ENCODE peak calls at places on chromosome 13, in ten cellular contexts. One of them, this sample, is unnamed.

GRCh38 chr13:51313619-51314018 is 25.9 kb upstream of the SERPINE3 start:
- DNase-seq in fibroblast of the aortic adventitia: no peak
- DNase-seq in cardiac fibroblast: no peak
- DNase-seq in HL-60: no peak
- DNase-seq in neural crest cell: no peak
- DNase-seq in kidney: no peak
- DNase-seq in hepatocyte: no peak
- DNase-seq in gastrocnemius medialis: no peak
- DNase-seq in RWPE1: no peak
- DNase-seq in PC-9: no peak
- DNase-seq in this sample: no peak

GRCh38 chr13:43085545-43085944 is 62.2 kb downstream of the DNAJC15 start:
- DNase-seq in fibroblast of the aortic adventitia: peak
- DNase-seq in cardiac fibroblast: peak
- DNase-seq in HL-60: no peak
- DNase-seq in neural crest cell: no peak
- DNase-seq in kidney: no peak
- DNase-seq in hepatocyte: peak
- DNase-seq in gastrocnemius medialis: no peak
- DNase-seq in RWPE1: peak
- DNase-seq in PC-9: no peak
- DNase-seq in this sample: no peak

GRCh38 chr13:40187324-40187795 is 479.1 kb downstream of the FOXO1 start:
- DNase-seq in fibroblast of the aortic adventitia: no peak
- DNase-seq in cardiac fibroblast: no peak
- DNase-seq in HL-60: no peak
- DNase-seq in neural crest cell: no peak
- DNase-seq in kidney: no peak
- DNase-seq in hepatocyte: no peak
- DNase-seq in gastrocnemius medialis: no peak
- DNase-seq in RWPE1: no peak
- DNase-seq in PC-9: no peak
- DNase-seq in this sample: no peak

GRCh38 chr13:41468631-41469030 is 11.3 kb downstream of the RGCC start:
- DNase-seq in fibroblast of the aortic adventitia: no peak
- DNase-seq in cardiac fibroblast: no peak
- DNase-seq in HL-60: no peak
- DNase-seq in neural crest cell: no peak
- DNase-seq in kidney: no peak
- DNase-seq in hepatocyte: no peak
- DNase-seq in gastrocnemius medialis: no peak
- DNase-seq in RWPE1: no peak
- DNase-seq in PC-9: no peak
- DNase-seq in this sample: no peak

GRCh38 chr13:51794959-51795358 is 9.0 kb downstream of the DHRS12 start:
- DNase-seq in fibroblast of the aortic adventitia: no peak
- DNase-seq in cardiac fibroblast: no peak
- DNase-seq in HL-60: no peak
- DNase-seq in neural crest cell: no peak
- DNase-seq in kidney: no peak
- DNase-seq in hepatocyte: no peak
- DNase-seq in gastrocnemius medialis: no peak
- DNase-seq in RWPE1: no peak
- DNase-seq in PC-9: no peak
- DNase-seq in this sample: no peak

GRCh38 chr13:43074824-43075510 is 51.6 kb downstream of the DNAJC15 start:
- DNase-seq in fibroblast of the aortic adventitia: no peak
- DNase-seq in cardiac fibroblast: no peak
- DNase-seq in HL-60: no peak
- DNase-seq in neural crest cell: no peak
- DNase-seq in kidney: no peak
- DNase-seq in hepatocyte: no peak
- DNase-seq in gastrocnemius medialis: no peak
- DNase-seq in RWPE1: no peak
- DNase-seq in PC-9: no peak
- DNase-seq in this sample: no peak

GRCh38 chr13:48946163-48946562 is 29.5 kb upstream of the FNDC3A start:
- DNase-seq in fibroblast of the aortic adventitia: no peak
- DNase-seq in cardiac fibroblast: no peak
- DNase-seq in HL-60: no peak
- DNase-seq in neural crest cell: no peak
- DNase-seq in kidney: no peak
- DNase-seq in hepatocyte: no peak
- DNase-seq in gastrocnemius medialis: no peak
- DNase-seq in RWPE1: no peak
- DNase-seq in PC-9: no peak
- DNase-seq in this sample: no peak

GRCh38 chr13:100650321-100650720 is 24.3 kb downstream of the TMTC4 start:
- DNase-seq in fibroblast of the aortic adventitia: no peak
- DNase-seq in cardiac fibroblast: no peak
- DNase-seq in HL-60: no peak
- DNase-seq in neural crest cell: no peak
- DNase-seq in kidney: no peak
- DNase-seq in hepatocyte: no peak
- DNase-seq in gastrocnemius medialis: peak
- DNase-seq in RWPE1: no peak
- DNase-seq in PC-9: no peak
- DNase-seq in this sample: no peak

GRCh38 chr13:40479196-40479845 is 187.1 kb downstream of the FOXO1 start:
- DNase-seq in fibroblast of the aortic adventitia: no peak
- DNase-seq in cardiac fibroblast: no peak
- DNase-seq in HL-60: no peak
- DNase-seq in neural crest cell: peak
- DNase-seq in kidney: no peak
- DNase-seq in hepatocyte: no peak
- DNase-seq in gastrocnemius medialis: no peak
- DNase-seq in RWPE1: no peak
- DNase-seq in PC-9: no peak
- DNase-seq in this sample: no peak

GRCh38 chr13:23851106-23851505 is 38.1 kb downstream of the MIPEP start:
- DNase-seq in fibroblast of the aortic adventitia: peak
- DNase-seq in cardiac fibroblast: peak
- DNase-seq in HL-60: no peak
- DNase-seq in neural crest cell: no peak
- DNase-seq in kidney: no peak
- DNase-seq in hepatocyte: no peak
- DNase-seq in gastrocnemius medialis: no peak
- DNase-seq in RWPE1: no peak
- DNase-seq in PC-9: no peak
- DNase-seq in this sample: no peak

GRCh38 chr13:96821971-96822370 is 172.3 kb downstream of the OXGR1 start:
- DNase-seq in fibroblast of the aortic adventitia: no peak
- DNase-seq in cardiac fibroblast: no peak
- DNase-seq in HL-60: no peak
- DNase-seq in neural crest cell: no peak
- DNase-seq in kidney: no peak
- DNase-seq in hepatocyte: no peak
- DNase-seq in gastrocnemius medialis: no peak
- DNase-seq in RWPE1: no peak
- DNase-seq in PC-9: no peak
- DNase-seq in this sample: no peak

GRCh38 chr13:96821381-96821780 is 172.9 kb downstream of the OXGR1 start:
- DNase-seq in fibroblast of the aortic adventitia: peak
- DNase-seq in cardiac fibroblast: no peak
- DNase-seq in HL-60: no peak
- DNase-seq in neural crest cell: no peak
- DNase-seq in kidney: no peak
- DNase-seq in hepatocyte: no peak
- DNase-seq in gastrocnemius medialis: no peak
- DNase-seq in RWPE1: no peak
- DNase-seq in PC-9: no peak
- DNase-seq in this sample: no peak

GRCh38 chr13:96819375-96819774 is 174.9 kb downstream of the OXGR1 start:
- DNase-seq in fibroblast of the aortic adventitia: no peak
- DNase-seq in cardiac fibroblast: no peak
- DNase-seq in HL-60: no peak
- DNase-seq in neural crest cell: no peak
- DNase-seq in kidney: no peak
- DNase-seq in hepatocyte: no peak
- DNase-seq in gastrocnemius medialis: no peak
- DNase-seq in RWPE1: no peak
- DNase-seq in PC-9: no peak
- DNase-seq in this sample: no peak

GRCh38 chr13:96824110-96824509 is 170.2 kb downstream of the OXGR1 start:
- DNase-seq in fibroblast of the aortic adventitia: peak
- DNase-seq in cardiac fibroblast: no peak
- DNase-seq in HL-60: peak
- DNase-seq in neural crest cell: no peak
- DNase-seq in kidney: no peak
- DNase-seq in hepatocyte: no peak
- DNase-seq in gastrocnemius medialis: no peak
- DNase-seq in RWPE1: no peak
- DNase-seq in PC-9: no peak
- DNase-seq in this sample: no peak

GRCh38 chr13:96822900-96823299 is 171.4 kb downstream of the OXGR1 start:
- DNase-seq in fibroblast of the aortic adventitia: peak
- DNase-seq in cardiac fibroblast: no peak
- DNase-seq in HL-60: no peak
- DNase-seq in neural crest cell: no peak
- DNase-seq in kidney: no peak
- DNase-seq in hepatocyte: peak
- DNase-seq in gastrocnemius medialis: peak
- DNase-seq in RWPE1: no peak
- DNase-seq in PC-9: no peak
- DNase-seq in this sample: no peak
- TF ChIP-seq CTCF in fibroblast of the aortic adventitia: peak
- TF ChIP-seq CTCF in cardiac fibroblast: peak
- TF ChIP-seq CTCF in HL-60: no peak
- TF ChIP-seq CTCF in neural crest cell: peak
- TF ChIP-seq CTCF in kidney: peak
- TF ChIP-seq CTCF in hepatocyte: peak
- TF ChIP-seq CTCF in gastrocnemius medialis: no peak
- TF ChIP-seq CTCF in RWPE1: no peak
- TF ChIP-seq CTCF in PC-9: peak
- TF ChIP-seq CTCF in this sample: peak

DNA sequence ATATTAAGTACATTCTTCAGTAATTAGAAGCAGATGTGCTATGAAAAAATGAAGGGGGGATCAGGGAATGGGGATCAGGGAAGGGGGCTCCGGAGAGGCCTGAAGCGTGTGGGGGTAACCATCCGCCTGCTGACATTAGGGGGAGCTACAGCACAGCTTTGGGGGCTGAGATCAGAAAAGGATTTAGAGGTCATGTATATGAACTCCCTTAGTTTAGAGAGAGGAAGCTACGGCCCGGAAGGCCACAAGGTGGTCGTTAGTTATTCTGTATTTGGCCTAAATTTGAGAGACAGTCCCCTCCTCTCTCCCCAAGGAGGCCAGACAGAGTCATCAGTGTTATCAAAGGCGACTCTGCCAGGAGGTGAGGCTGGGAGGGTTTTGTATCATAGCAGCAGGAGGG is 99.0 kb downstream of the TM9SF2 start:
- DNase-seq in fibroblast of the aortic adventitia: no peak
- DNase-seq in cardiac fibroblast: no peak
- DNase-seq in HL-60: no peak
- DNase-seq in neural crest cell: no peak
- DNase-seq in kidney: no peak
- DNase-seq in hepatocyte: no peak
- DNase-seq in gastrocnemius medialis: no peak
- DNase-seq in RWPE1: no peak
- DNase-seq in PC-9: no peak
- DNase-seq in this sample: no peak
- TF ChIP-seq CTCF in fibroblast of the aortic adventitia: no peak
- TF ChIP-seq CTCF in cardiac fibroblast: no peak
- TF ChIP-seq CTCF in HL-60: no peak
- TF ChIP-seq CTCF in neural crest cell: no peak
- TF ChIP-seq CTCF in kidney: peak
- TF ChIP-seq CTCF in hepatocyte: peak
- TF ChIP-seq CTCF in gastrocnemius medialis: no peak
- TF ChIP-seq CTCF in RWPE1: no peak
- TF ChIP-seq CTCF in PC-9: no peak
- TF ChIP-seq CTCF in this sample: no peak

DNA sequence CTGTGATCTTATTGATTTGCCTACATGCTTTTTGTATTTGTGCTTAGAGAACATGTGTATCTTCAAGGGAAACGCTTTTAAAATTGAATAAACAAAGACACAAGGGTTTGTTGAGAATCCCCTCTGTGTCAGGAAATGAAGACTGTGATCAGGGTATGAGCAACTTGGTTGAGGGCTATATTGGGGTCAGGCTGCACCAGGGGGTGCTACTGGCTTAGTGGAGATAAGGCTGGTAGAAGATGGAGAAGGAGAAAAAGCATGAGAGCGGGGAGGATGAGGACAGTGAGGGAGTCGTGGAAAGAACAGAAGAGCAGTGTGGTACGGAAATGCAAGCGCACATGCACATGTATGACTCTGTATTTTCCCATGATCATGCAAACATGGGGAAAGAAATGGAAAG is 201.6 kb downstream of the MTUS2 start:
- DNase-seq in fibroblast of the aortic adventitia: no peak
- DNase-seq in cardiac fibroblast: no peak
- DNase-seq in HL-60: no peak
- DNase-seq in neural crest cell: no peak
- DNase-seq in kidney: no peak
- DNase-seq in hepatocyte: no peak
- DNase-seq in gastrocnemius medialis: no peak
- DNase-seq in RWPE1: no peak
- DNase-seq in PC-9: no peak
- DNase-seq in this sample: no peak
- TF ChIP-seq CTCF in fibroblast of the aortic adventitia: no peak
- TF ChIP-seq CTCF in cardiac fibroblast: no peak
- TF ChIP-seq CTCF in HL-60: no peak
- TF ChIP-seq CTCF in neural crest cell: no peak
- TF ChIP-seq CTCF in kidney: no peak
- TF ChIP-seq CTCF in hepatocyte: no peak
- TF ChIP-seq CTCF in gastrocnemius medialis: no peak
- TF ChIP-seq CTCF in RWPE1: no peak
- TF ChIP-seq CTCF in PC-9: no peak
- TF ChIP-seq CTCF in this sample: no peak

GRCh38 chr13:91245283-91245682 is 102.2 kb upstream of the MIR17HG start:
- DNase-seq in fibroblast of the aortic adventitia: no peak
- DNase-seq in cardiac fibroblast: no peak
- DNase-seq in HL-60: no peak
- DNase-seq in neural crest cell: no peak
- DNase-seq in kidney: no peak
- DNase-seq in hepatocyte: no peak
- DNase-seq in gastrocnemius medialis: no peak
- DNase-seq in RWPE1: no peak
- DNase-seq in PC-9: no peak
- DNase-seq in this sample: no peak

GRCh38 chr13:91242652-91243051 is 104.8 kb upstream of the MIR17HG start:
- DNase-seq in fibroblast of the aortic adventitia: no peak
- DNase-seq in cardiac fibroblast: peak
- DNase-seq in HL-60: no peak
- DNase-seq in neural crest cell: no peak
- DNase-seq in kidney: no peak
- DNase-seq in hepatocyte: no peak
- DNase-seq in gastrocnemius medialis: no peak
- DNase-seq in RWPE1: no peak
- DNase-seq in PC-9: no peak
- DNase-seq in this sample: no peak

GRCh38 chr13:91248249-91248648 is 99.2 kb upstream of the MIR17HG start:
- DNase-seq in fibroblast of the aortic adventitia: no peak
- DNase-seq in cardiac fibroblast: no peak
- DNase-seq in HL-60: no peak
- DNase-seq in neural crest cell: no peak
- DNase-seq in kidney: no peak
- DNase-seq in hepatocyte: no peak
- DNase-seq in gastrocnemius medialis: no peak
- DNase-seq in RWPE1: no peak
- DNase-seq in PC-9: no peak
- DNase-seq in this sample: no peak

GRCh38 chr13:91249370-91249769 is 98.1 kb upstream of the MIR17HG start:
- DNase-seq in fibroblast of the aortic adventitia: no peak
- DNase-seq in cardiac fibroblast: no peak
- DNase-seq in HL-60: no peak
- DNase-seq in neural crest cell: no peak
- DNase-seq in kidney: no peak
- DNase-seq in hepatocyte: no peak
- DNase-seq in gastrocnemius medialis: no peak
- DNase-seq in RWPE1: no peak
- DNase-seq in PC-9: no peak
- DNase-seq in this sample: no peak

GRCh38 chr13:91247768-91248167 is 99.7 kb upstream of the MIR17HG start:
- DNase-seq in fibroblast of the aortic adventitia: no peak
- DNase-seq in cardiac fibroblast: no peak
- DNase-seq in HL-60: no peak
- DNase-seq in neural crest cell: no peak
- DNase-seq in kidney: no peak
- DNase-seq in hepatocyte: no peak
- DNase-seq in gastrocnemius medialis: no peak
- DNase-seq in RWPE1: peak
- DNase-seq in PC-9: no peak
- DNase-seq in this sample: no peak
- TF ChIP-seq CTCF in fibroblast of the aortic adventitia: no peak
- TF ChIP-seq CTCF in cardiac fibroblast: no peak
- TF ChIP-seq CTCF in HL-60: no peak
- TF ChIP-seq CTCF in neural crest cell: peak
- TF ChIP-seq CTCF in kidney: peak
- TF ChIP-seq CTCF in hepatocyte: peak
- TF ChIP-seq CTCF in gastrocnemius medialis: no peak
- TF ChIP-seq CTCF in RWPE1: peak
- TF ChIP-seq CTCF in PC-9: peak
- TF ChIP-seq CTCF in this sample: peak

This sample was measured in D721Med.